ENCODE peak calls at places on chromosomes 5 and 9, in eight cellular contexts. M is H7; C is aorta; Q is suprapubic skin; S is NCI-H187 treated with DMSO at 0.1 percent for 48 hours; R is GM18507; T is iris pigment epithelial cell; W is stimulated activated CD8-positive, alpha-beta memory T cell treated with anti-CD3 and anti-CD28 coated beads, Interleukin-7, amount 100 ng/mL, for 1 hour. L is an unnamed sample.

GRCh38 chr5:1636981-1637638 is 113.3 kb upstream of the LPCAT1 start:
- DNase-seq in M (peak), C (peak), Q (no peak), S (no peak), R (no peak), T (no peak), W (no peak), L (no peak)

GRCh38 chr9:98306384-98307145 is 51.1 kb upstream of the TBC1D2 start:
- DNase-seq in M (no peak), C (no peak), Q (no peak), S (no peak), R (no peak), T (no peak), W (no peak), L (no peak)

GRCh38 chr9:13500034-13500433 is 220.5 kb upstream of the MPDZ start:
- DNase-seq in M (no peak), C (no peak), Q (peak), S (no peak), R (no peak), T (no peak), W (no peak), L (no peak)

GRCh38 chr9:136372561-136373299 is 739 bp downstream of the CARD9 start:
- DNase-seq in M (peak), C (no peak), Q (no peak), S (no peak), R (no peak), T (peak), W (no peak), L (no peak)

GRCh38 chr9:83182071-83182470 is 119.1 kb upstream of the RASEF start:
- DNase-seq in M (no peak), C (no peak), Q (no peak), S (no peak), R (no peak), T (no peak), W (no peak), L (no peak)

GRCh38 chr5:2011481-2012411 is 129.0 kb upstream of the IRX4 start:
- DNase-seq in M (no peak), C (no peak), Q (no peak), S (no peak), R (no peak), T (no peak), W (no peak), L (no peak)

GRCh38 chr9:71778085-71778484 is 9.8 kb upstream of the CEMIP2 start:
- DNase-seq in M (no peak), C (no peak), Q (no peak), S (no peak), R (no peak), T (peak), W (no peak), L (no peak)

GRCh38 chr5:86797677-86798076 is 179.9 kb downstream of the COX7C start:
- DNase-seq in M (peak), C (no peak), Q (no peak), S (no peak), R (no peak), T (no peak), W (no peak), L (no peak)

GRCh38 chr9:20623748-20624124 is 1.4 kb upstream of the MLLT3 start:
- DNase-seq in M (no peak), C (no peak), Q (no peak), S (no peak), R (no peak), T (no peak), W (no peak), L (no peak)

GRCh38 chr5:79694183-79694582 is 4.5 kb downstream of the CMYA5 start:
- DNase-seq in M (no peak), C (no peak), Q (no peak), S (no peak), R (no peak), T (no peak), W (no peak), L (no peak)

GRCh38 chr9:136119259-136120118 is 814 bp upstream of the TMEM250 start:
- DNase-seq in M (peak), C (no peak), Q (peak), S (no peak), R (no peak), T (peak), W (no peak), L (no peak)

GRCh38 chr9:35790385-35791291 is 753 bp upstream of the NPR2 start:
- DNase-seq in M (peak), C (peak), Q (peak), S (peak), R (peak), T (peak), W (peak), L (peak)

GRCh38 chr5:107516452-107517184 is 154.1 kb downstream of the EFNA5 start:
- DNase-seq in M (no peak), C (no peak), Q (no peak), S (no peak), R (no peak), T (peak), W (no peak), L (no peak)

GRCh38 chr5:62783374-62784057 is 204.9 kb downstream of the LRRC70 start:
- DNase-seq in M (no peak), C (no peak), Q (no peak), S (no peak), R (no peak), T (no peak), W (no peak), L (no peak)

GRCh38 chr9:91533382-91533781 is 109.8 kb upstream of the NFIL3 start:
- DNase-seq in M (no peak), C (no peak), Q (no peak), S (no peak), R (no peak), T (no peak), W (no peak), L (no peak)

GRCh38 chr5:173457482-173457881 is 129.3 kb upstream of the STC2 start:
- DNase-seq in M (no peak), C (no peak), Q (no peak), S (no peak), R (no peak), T (peak), W (no peak), L (no peak)

GRCh38 chr9:20524776-20525175 is 97.5 kb downstream of the MLLT3 start:
- DNase-seq in M (peak), C (no peak), Q (no peak), S (no peak), R (no peak), T (no peak), W (no peak), L (no peak)

GRCh38 chr9:92706218-92706940 is 36.4 kb upstream of the IPPK start:
- DNase-seq in M (peak), C (no peak), Q (no peak), S (no peak), R (no peak), T (peak), W (no peak), L (no peak)

GRCh38 chr5:34564706-34565235 is 91.4 kb upstream of the RAI14 start:
- DNase-seq in M (no peak), C (peak), Q (no peak), S (no peak), R (no peak), T (no peak), W (no peak), L (no peak)

L was measured in central memory CD8-positive, alpha-beta T cell.